ENCODE peak calls at places on chromosomes 3 and 15, in five cellular contexts. J is OCI-LY7, D is PC-3, L is GM23248, U is brain microvascular endothelial cell. Y is an unnamed sample.

GRCh38 chr3:10928961-10929471 is 63.5 kb upstream of the SLC6A1 start:
- DNase-seq in J (no peak), D (no peak), L (no peak), U (no peak), Y (no peak)

GRCh38 chr3:63167113-63167512 is 111.0 kb upstream of the SYNPR start:
- DNase-seq in J (no peak), D (no peak), L (no peak), U (no peak), Y (no peak)

GRCh38 chr15:57213783-57214366 is 162.4 kb upstream of the CGNL1 start:
- DNase-seq in J (peak; percentile 48), D (peak; percentile 55), L (peak; percentile 58), U (no peak), Y (no peak)

GRCh38 chr15:64453689-64454037 is 6.7 kb upstream of the ZNF609 start:
- DNase-seq in J (no peak), D (no peak), L (no peak), U (no peak), Y (no peak)

GRCh38 chr3:140089403-140090072 is 154.6 kb downstream of the CLSTN2 start:
- DNase-seq in J (no peak), D (no peak), L (no peak), U (no peak), Y (no peak)

GRCh38 chr3:141275032-141275422 is 43.4 kb downstream of the PXYLP1 start:
- DNase-seq in J (no peak), D (peak; percentile 80), L (peak; percentile 79), U (peak; percentile 93), Y (no peak)

GRCh38 chr3:23385327-23385726 is 182.2 kb downstream of the UBE2E2 start:
- DNase-seq in J (peak; percentile 56), D (no peak), L (no peak), U (no peak), Y (no peak)

GRCh38 chr3:183291511-183292031 is 38.5 kb downstream of the B3GNT5 start:
- DNase-seq in J (no peak), D (peak; percentile 81), L (peak; percentile 21), U (no peak), Y (no peak)

GRCh38 chr15:60660290-60661051 is 181.5 kb upstream of the ICE2 start:
- DNase-seq in J (no peak), D (no peak), L (peak; percentile 91), U (peak; percentile 24), Y (no peak)

GRCh38 chr15:41796457-41796856 is 22.2 kb downstream of the MAPKBP1 start:
- DNase-seq in J (no peak), D (peak; percentile 53), L (peak; percentile 76), U (no peak), Y (peak; percentile 30)

GRCh38 chr3:194667363-194667762 is 4.6 kb downstream of the LSG1 start:
- DNase-seq in J (no peak), D (no peak), L (no peak), U (no peak), Y (no peak)

GRCh38 chr3:9809615-9810356 is at the start of gene TTLL3:
- DNase-seq in J (peak; percentile 58), D (peak; percentile 60), L (peak; percentile 87), U (peak; percentile 57), Y (peak; percentile 49)

GRCh38 chr3:48891606-48892005 is 7.1 kb downstream of the SLC25A20 start:
- DNase-seq in J (no peak), D (peak; percentile 60), L (no peak), U (no peak), Y (no peak)

GRCh38 chr3:72368331-72368975 is 479.8 kb downstream of the SHQ1 start:
- DNase-seq in J (no peak), D (no peak), L (peak; percentile 70), U (no peak), Y (no peak)

GRCh38 chr3:42205800-42206514 is 60.0 kb downstream of the CCK start:
- DNase-seq in J (no peak), D (no peak), L (no peak), U (no peak), Y (no peak)

GRCh38 chr3:195549931-195550519 is 6.9 kb upstream of the PPP1R2 start:
- DNase-seq in J (peak; percentile 78), D (no peak), L (no peak), U (no peak), Y (no peak)

GRCh38 chr3:71710906-71711494 is 14.2 kb downstream of the EIF4E3 start:
- DNase-seq in J (peak; percentile 65), D (peak; percentile 77), L (peak; percentile 80), U (peak; percentile 18), Y (peak; percentile 26)

GRCh38 chr3:70358978-70359580 is 46.6 kb upstream of the MDFIC2 start:
- DNase-seq in J (peak; percentile 13), D (peak; percentile 35), L (peak; percentile 46), U (peak; percentile 48), Y (peak; percentile 26)

GRCh38 chr15:84034831-84035753 is 200.5 kb upstream of the GOLGA6L4 start:
- DNase-seq in J (peak; percentile 27), D (peak; percentile 70), L (peak; percentile 54), U (peak; percentile 18), Y (no peak)

GRCh38 chr3:56704706-56705105 is 21.6 kb upstream of the TASOR start:
- DNase-seq in J (peak; percentile 24), D (no peak), L (no peak), U (no peak), Y (no peak)

GRCh38 chr3:134876836-134877235 is 81.8 kb downstream of the EPHB1 start:
- DNase-seq in J (no peak), D (no peak), L (no peak), U (no peak), Y (no peak)

GRCh38 chr15:62758952-62759349 is 283.6 kb upstream of the TPM1 start:
- DNase-seq in J (no peak), D (no peak), L (peak; percentile 44), U (no peak), Y (no peak)
- H3K27ac ChIP-seq in J (no peak overlapping the region), D (peak overlapping the region; percentile 46), L (peak overlapping the region; percentile 93), U (no peak overlapping the region), Y (no peak overlapping the region)

GRCh38 chr3:111867889-111868426 is 8.9 kb downstream of the PHLDB2 start:
- DNase-seq in J (no peak), D (no peak), L (no peak), U (no peak), Y (no peak)
- H3K27ac ChIP-seq in J (no peak overlapping the region), D (no peak overlapping the region), L (no peak overlapping the region), U (peak overlapping the region; percentile 54), Y (no peak overlapping the region)

DNA sequence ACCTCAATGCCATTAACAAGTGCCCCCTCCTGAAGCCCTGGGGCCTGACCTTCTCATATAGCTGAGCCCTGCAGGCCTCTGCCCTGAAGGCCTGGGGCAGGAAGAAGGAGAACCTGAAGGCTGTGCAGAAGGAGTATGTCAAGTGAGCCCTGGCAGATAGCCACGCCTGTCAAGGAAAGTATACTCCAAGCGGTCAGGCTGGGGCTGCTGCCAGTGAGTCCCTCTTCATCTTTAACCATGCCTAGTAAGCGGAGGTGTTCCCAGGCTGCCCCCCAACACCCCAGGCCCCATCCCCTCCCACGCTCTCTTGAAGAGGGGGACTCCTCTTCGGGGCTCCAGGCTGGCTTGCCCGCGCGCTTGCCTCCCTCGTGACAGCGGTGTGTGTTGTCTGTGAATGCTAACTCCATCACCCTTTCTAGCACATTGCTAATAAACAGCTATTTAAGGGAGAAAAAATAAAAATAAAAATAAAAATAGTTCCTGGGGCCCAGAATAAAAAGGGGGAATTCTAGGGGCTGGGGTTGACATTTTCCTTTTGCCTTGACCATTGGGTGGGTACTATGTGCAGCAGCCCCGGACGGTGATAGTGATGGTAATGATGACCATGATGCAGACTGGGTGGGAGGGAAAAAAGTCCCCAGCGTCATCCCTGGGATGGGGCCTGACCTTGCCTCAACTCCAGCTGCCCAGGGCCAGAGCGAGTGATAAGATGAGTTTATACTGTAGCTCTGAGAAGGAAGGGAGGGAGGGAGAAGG is 3.2 kb upstream of the ALAS1 start:
- DNase-seq in J (no peak), D (no peak), L (no peak), U (no peak), Y (no peak)
- H3K27ac ChIP-seq in J (no peak overlapping the region), D (no peak overlapping the region), L (no peak overlapping the region), U (no peak overlapping the region), Y (no peak overlapping the region)

DNA sequence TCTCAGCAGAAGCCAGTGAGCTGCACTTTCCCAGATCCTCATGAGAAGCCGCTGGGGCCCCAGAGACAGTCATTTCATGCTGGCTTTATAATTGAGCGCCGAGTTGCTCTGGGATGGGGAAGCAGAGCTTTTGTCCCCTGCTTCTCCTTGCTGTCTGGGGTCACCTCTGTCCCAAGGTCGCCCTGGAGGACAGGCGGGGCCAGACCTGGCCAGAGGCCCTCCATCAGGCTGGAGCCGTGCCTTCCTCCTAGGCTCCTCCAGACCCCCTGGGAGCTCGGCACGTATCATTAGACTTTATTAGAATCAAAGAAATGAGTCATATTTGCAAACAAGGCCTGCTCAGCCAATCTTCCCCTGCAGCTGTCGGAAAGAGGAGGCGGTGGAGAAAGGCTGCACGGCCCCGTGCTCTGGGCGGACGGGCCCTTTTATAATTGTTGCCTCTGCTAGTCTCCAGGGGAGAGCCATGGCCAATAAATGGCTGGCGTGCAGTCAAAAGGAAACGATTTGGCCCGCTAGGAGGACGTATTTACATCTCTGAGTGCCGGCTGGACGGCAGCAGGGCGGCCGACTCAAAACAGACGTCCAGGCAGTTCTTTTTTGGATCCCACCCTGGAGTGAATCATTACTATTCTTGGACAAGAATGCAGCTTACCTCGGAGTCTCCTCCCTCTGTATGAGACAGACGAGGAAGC is 50.4 kb downstream of the SLC6A6 start:
- DNase-seq in J (no peak), D (peak; percentile 92), L (peak; percentile 96), U (peak; percentile 94), Y (peak; percentile 94)
- H3K27ac ChIP-seq in J (no peak overlapping the region), D (peak overlapping the region; percentile 92), L (peak overlapping the region; percentile 98), U (peak overlapping the region; percentile 88), Y (peak overlapping the region; percentile 93)

GRCh38 chr3:43752908-43753307 is 62.2 kb downstream of the ABHD5 start:
- DNase-seq in J (no peak), D (no peak), L (peak; percentile 64), U (no peak), Y (no peak)

GRCh38 chr3:43755511-43756200 is 64.9 kb downstream of the ABHD5 start:
- DNase-seq in J (no peak), D (no peak), L (no peak), U (no peak), Y (no peak)

GRCh38 chr3:43753743-43754142 is 63.0 kb downstream of the ABHD5 start:
- DNase-seq in J (no peak), D (peak; percentile 95), L (peak; percentile 66), U (peak; percentile 51), Y (no peak)

GRCh38 chr3:43757613-43758012 is 66.9 kb downstream of the ABHD5 start:
- DNase-seq in J (no peak), D (no peak), L (no peak), U (no peak), Y (no peak)

GRCh38 chr3:43754316-43754715 is 63.6 kb downstream of the ABHD5 start:
- DNase-seq in J (no peak), D (peak; percentile 71), L (peak; percentile 56), U (peak; percentile 29), Y (peak; percentile 33)
- H3K27ac ChIP-seq in J (no peak overlapping the region), D (peak overlapping the region; percentile 47), L (peak overlapping the region; percentile 34), U (peak overlapping the region; percentile 27), Y (peak overlapping the region; percentile 72)

GRCh38 chr3:29764059-29764458 is 483.2 kb downstream of the RBMS3 start:
- DNase-seq in J (no peak), D (no peak), L (peak; percentile 85), U (peak; percentile 84), Y (no peak)
- H3K27ac ChIP-seq in J (no peak overlapping the region), D (no peak overlapping the region), L (peak overlapping the region; percentile 71), U (peak overlapping the region; percentile 8), Y (no peak overlapping the region)

GRCh38 chr3:62119139-62119538 is 254.2 kb downstream of the FEZF2 start:
- DNase-seq in J (no peak), D (no peak), L (no peak), U (no peak), Y (no peak)
- H3K27ac ChIP-seq in J (no peak overlapping the region), D (no peak overlapping the region), L (no peak overlapping the region), U (no peak overlapping the region), Y (no peak overlapping the region)

Y was measured in SJSA1.